ENCODE peak calls at places on chromosomes 12 and 14, in six cellular contexts. T, M, Q, P, G and O are unnamed samples. For H3K36me3, the result is how much of the 10 kb centered on the place peaks cover.

GRCh38 chr12:124386059-124386458 is 91.2 kb downstream of the RFLNA start:
- DNase-seq in G (no peak), M (peak), Q (no peak), T (no peak), P (no peak), O (no peak)

GRCh38 chr12:90627180-90627896 is 327.6 kb downstream of the CCER1 start:
- DNase-seq in T (no peak), M (no peak), P (no peak), G (no peak), Q (no peak), O (no peak)

GRCh38 chr12:8088574-8088973 is 6.5 kb downstream of the NECAP1 start:
- DNase-seq in M (no peak), G (no peak), Q (no peak), T (no peak), P (no peak), O (no peak)

GRCh38 chr12:119791453-119791852 is 85.7 kb downstream of the CIT start:
- DNase-seq in T (no peak), P (no peak), M (no peak), Q (no peak), G (no peak), O (no peak)

GRCh38 chr12:26293612-26294011 is 98.2 kb downstream of the SSPN start:
- DNase-seq in P (no peak), T (no peak), Q (no peak), M (no peak), G (no peak), O (no peak)

GRCh38 chr12:3313066-3313465 is 177.9 kb upstream of the PRMT8 start:
- DNase-seq in M (peak), P (no peak), Q (no peak), G (peak), T (no peak), O (no peak)

GRCh38 chr12:91413591-91413990 is 231.0 kb upstream of the DCN start:
- DNase-seq in M (no peak), Q (no peak), T (no peak), G (no peak), P (no peak), O (no peak)

GRCh38 chr14:85516239-85517112 is 13.5 kb upstream of the FLRT2 start:
- DNase-seq in T (no peak), M (no peak), G (no peak), P (no peak), Q (peak), O (no peak)

GRCh38 chr12:53929527-53929926 is 9.1 kb upstream of the HOXC13 start:
- DNase-seq in T (no peak), M (no peak), P (no peak), G (no peak), Q (no peak), O (no peak)

GRCh38 chr14:103563089-103563620 is 395 bp downstream of the COA8 start:
- DNase-seq in G (no peak), T (no peak), Q (no peak), M (no peak), P (no peak), O (no peak)

GRCh38 chr12:56326533-56326932 is 7.3 kb downstream of the PAN2 start:
- DNase-seq in P (peak), G (no peak), Q (no peak), T (no peak), M (no peak), O (no peak)
- H3K36me3 ChIP-seq in P (half or more), G (under half), Q (under half), T (half or more), M (under half), O (half or more)

GRCh38 chr14:95142208-95142607 is 15.1 kb downstream of the DICER1 start:
- DNase-seq in Q (no peak), M (no peak), G (no peak), T (no peak), P (no peak), O (no peak)
- TF ChIP-seq CTCF in Q (no peak), M (no peak), G (no peak), T (no peak), P (no peak), O (no peak)

GRCh38 chr12:113202300-113203075 is 17.0 kb downstream of the RITA1 start:
- DNase-seq in Q (no peak), T (no peak), P (no peak), G (no peak), M (no peak), O (peak)
- H3K36me3 ChIP-seq in Q (under half), T (under half), P (under half), G (under half), M (under half), O (under half)

DNA sequence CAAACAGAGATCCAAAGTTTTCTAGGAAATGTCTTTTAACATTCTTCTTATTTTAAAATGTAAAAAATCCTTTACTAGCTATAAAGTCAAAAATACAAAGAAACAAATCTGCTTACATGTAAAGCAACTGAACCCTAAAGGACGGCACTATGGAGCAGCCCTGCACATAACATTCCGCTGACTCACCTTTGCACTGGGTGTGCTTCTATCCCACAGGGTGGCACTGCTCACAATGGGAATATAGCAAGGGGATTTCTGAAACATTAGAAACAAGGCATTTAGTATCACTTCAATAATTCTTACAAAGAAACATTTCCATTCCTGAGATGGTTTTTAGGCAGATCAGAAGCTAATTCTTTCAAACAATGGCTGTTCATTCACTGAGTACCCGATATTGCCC is 94.3 kb downstream of the C12orf42 start:
- DNase-seq in Q (peak), M (no peak), G (peak), P (no peak), T (no peak), O (no peak)
- TF ChIP-seq CTCF in Q (peak), M (no peak), G (peak), P (no peak), T (no peak), O (no peak)

GRCh38 chr14:51258788-51259187 is 18.7 kb downstream of the TMX1 start:
- DNase-seq in T (no peak), G (no peak), M (no peak), P (no peak), Q (no peak), O (no peak)

GRCh38 chr14:51258280-51258679 is 18.2 kb downstream of the TMX1 start:
- DNase-seq in T (no peak), G (no peak), Q (no peak), P (no peak), M (no peak), O (no peak)

GRCh38 chr14:51251486-51251885 is 11.4 kb downstream of the TMX1 start:
- DNase-seq in M (no peak), Q (no peak), T (no peak), P (no peak), G (no peak), O (no peak)

GRCh38 chr14:51248041-51248987 is 8.3 kb downstream of the TMX1 start:
- DNase-seq in P (no peak), G (no peak), Q (no peak), M (no peak), T (no peak), O (no peak)

GRCh38 chr14:51253880-51254279 is 13.8 kb downstream of the TMX1 start:
- DNase-seq in P (no peak), Q (no peak), T (no peak), G (no peak), M (no peak), O (no peak)
- H3K36me3 ChIP-seq in P (half or more), Q (half or more), T (under half), G (under half), M (under half), O (under half)